ENCODE peak calls at places on chromosomes 11 and 22, in eight cellular contexts. One of them, this sample, is unnamed.

GRCh38 chr11:57763568-57763967 is 2.0 kb downstream of the CTNND1 start:
- DNase-seq in HEK293T: peak; percentile 33
- DNase-seq in amygdala: no peak
- DNase-seq in thoracic aorta: no peak
- DNase-seq in pancreas: no peak
- DNase-seq in ovary: no peak
- DNase-seq in foreskin fibroblast: no peak
- DNase-seq in epithelial cell of prostate: no peak
- DNase-seq in this sample: no peak

GRCh38 chr11:119885067-119885466 is 156.1 kb upstream of the NECTIN1 start:
- DNase-seq in HEK293T: no peak
- DNase-seq in amygdala: no peak
- DNase-seq in thoracic aorta: no peak
- DNase-seq in pancreas: no peak
- DNase-seq in ovary: no peak
- DNase-seq in foreskin fibroblast: no peak
- DNase-seq in epithelial cell of prostate: no peak
- DNase-seq in this sample: no peak

GRCh38 chr22:37309221-37310074 is 27.1 kb downstream of the CYTH4 start:
- DNase-seq in HEK293T: no peak
- DNase-seq in amygdala: no peak
- DNase-seq in thoracic aorta: no peak
- DNase-seq in pancreas: no peak
- DNase-seq in ovary: no peak
- DNase-seq in foreskin fibroblast: no peak
- DNase-seq in epithelial cell of prostate: no peak
- DNase-seq in this sample: no peak

GRCh38 chr22:17785185-17786184 is 11.2 kb upstream of the BID start:
- DNase-seq in HEK293T: peak; percentile 91
- DNase-seq in amygdala: no peak
- DNase-seq in thoracic aorta: no peak
- DNase-seq in pancreas: peak; percentile 68
- DNase-seq in ovary: peak; percentile 39
- DNase-seq in foreskin fibroblast: no peak
- DNase-seq in epithelial cell of prostate: no peak
- DNase-seq in this sample: peak; percentile 46

GRCh38 chr11:46936138-46937110 is at the start of gene CSTPP1:
- DNase-seq in HEK293T: peak; percentile 95
- DNase-seq in amygdala: peak; percentile 67
- DNase-seq in thoracic aorta: peak; percentile 91
- DNase-seq in pancreas: peak; percentile 95
- DNase-seq in ovary: peak; percentile 95
- DNase-seq in foreskin fibroblast: peak; percentile 86
- DNase-seq in epithelial cell of prostate: peak; percentile 64
- DNase-seq in this sample: peak; percentile 86

GRCh38 chr11:132576706-132577105 is 955.6 kb downstream of the OPCML start:
- DNase-seq in HEK293T: no peak
- DNase-seq in amygdala: no peak
- DNase-seq in thoracic aorta: no peak
- DNase-seq in pancreas: no peak
- DNase-seq in ovary: no peak
- DNase-seq in foreskin fibroblast: peak; percentile 71
- DNase-seq in epithelial cell of prostate: no peak
- DNase-seq in this sample: no peak

GRCh38 chr11:18498039-18498438 is 28.7 kb downstream of the TSG101 start:
- DNase-seq in HEK293T: no peak
- DNase-seq in amygdala: no peak
- DNase-seq in thoracic aorta: no peak
- DNase-seq in pancreas: no peak
- DNase-seq in ovary: no peak
- DNase-seq in foreskin fibroblast: no peak
- DNase-seq in epithelial cell of prostate: no peak
- DNase-seq in this sample: no peak

GRCh38 chr11:79485694-79486093 is 44.9 kb upstream of the TENM4 start:
- DNase-seq in HEK293T: no peak
- DNase-seq in amygdala: no peak
- DNase-seq in thoracic aorta: no peak
- DNase-seq in pancreas: no peak
- DNase-seq in ovary: no peak
- DNase-seq in foreskin fibroblast: no peak
- DNase-seq in epithelial cell of prostate: no peak
- DNase-seq in this sample: no peak

GRCh38 chr22:47236718-47237117 is 474.3 kb downstream of the TBC1D22A start:
- DNase-seq in HEK293T: no peak
- DNase-seq in amygdala: no peak
- DNase-seq in thoracic aorta: no peak
- DNase-seq in pancreas: no peak
- DNase-seq in ovary: no peak
- DNase-seq in foreskin fibroblast: no peak
- DNase-seq in epithelial cell of prostate: no peak
- DNase-seq in this sample: no peak

GRCh38 chr22:41857160-41857859 is 24.4 kb downstream of the SREBF2 start:
- DNase-seq in HEK293T: peak; percentile 62
- DNase-seq in amygdala: no peak
- DNase-seq in thoracic aorta: no peak
- DNase-seq in pancreas: no peak
- DNase-seq in ovary: no peak
- DNase-seq in foreskin fibroblast: peak; percentile 76
- DNase-seq in epithelial cell of prostate: peak; percentile 48
- DNase-seq in this sample: peak; percentile 59

GRCh38 chr11:85811624-85812023 is 683 bp upstream of the SYTL2 start:
- DNase-seq in HEK293T: no peak
- DNase-seq in amygdala: no peak
- DNase-seq in thoracic aorta: no peak
- DNase-seq in pancreas: no peak
- DNase-seq in ovary: no peak
- DNase-seq in foreskin fibroblast: no peak
- DNase-seq in epithelial cell of prostate: no peak
- DNase-seq in this sample: no peak

GRCh38 chr22:50016988-50017700 is 4.6 kb upstream of the IL17REL start:
- DNase-seq in HEK293T: no peak
- DNase-seq in amygdala: no peak
- DNase-seq in thoracic aorta: no peak
- DNase-seq in pancreas: no peak
- DNase-seq in ovary: no peak
- DNase-seq in foreskin fibroblast: no peak
- DNase-seq in epithelial cell of prostate: no peak
- DNase-seq in this sample: peak; percentile 60

GRCh38 chr11:94883878-94884277 is 89.5 kb downstream of the CWC15 start:
- DNase-seq in HEK293T: peak; percentile 2
- DNase-seq in amygdala: no peak
- DNase-seq in thoracic aorta: no peak
- DNase-seq in pancreas: no peak
- DNase-seq in ovary: no peak
- DNase-seq in foreskin fibroblast: no peak
- DNase-seq in epithelial cell of prostate: no peak
- DNase-seq in this sample: no peak

GRCh38 chr22:35463231-35463933 is 63.4 kb downstream of the MCM5 start:
- DNase-seq in HEK293T: no peak
- DNase-seq in amygdala: no peak
- DNase-seq in thoracic aorta: no peak
- DNase-seq in pancreas: no peak
- DNase-seq in ovary: no peak
- DNase-seq in foreskin fibroblast: no peak
- DNase-seq in epithelial cell of prostate: no peak
- DNase-seq in this sample: no peak

GRCh38 chr22:41762980-41763779 is 37.3 kb upstream of the CCDC134 start:
- DNase-seq in HEK293T: peak; percentile 71
- DNase-seq in amygdala: no peak
- DNase-seq in thoracic aorta: no peak
- DNase-seq in pancreas: no peak
- DNase-seq in ovary: no peak
- DNase-seq in foreskin fibroblast: no peak
- DNase-seq in epithelial cell of prostate: peak; percentile 53
- DNase-seq in this sample: no peak

GRCh38 chr22:24068377-24068680 is 57.2 kb downstream of the CABIN1 start:
- DNase-seq in HEK293T: no peak
- DNase-seq in amygdala: no peak
- DNase-seq in thoracic aorta: no peak
- DNase-seq in pancreas: no peak
- DNase-seq in ovary: no peak
- DNase-seq in foreskin fibroblast: no peak
- DNase-seq in epithelial cell of prostate: no peak
- DNase-seq in this sample: no peak

GRCh38 chr11:120432056-120433018 is 79.2 kb upstream of the GRIK4 start:
- DNase-seq in HEK293T: no peak
- DNase-seq in amygdala: no peak
- DNase-seq in thoracic aorta: peak; percentile 51
- DNase-seq in pancreas: peak; percentile 55
- DNase-seq in ovary: peak; percentile 35
- DNase-seq in foreskin fibroblast: peak; percentile 96
- DNase-seq in epithelial cell of prostate: peak; percentile 90
- DNase-seq in this sample: peak; percentile 12

This sample was measured in activated CD8-positive, alpha-beta memory T cell treated with anti-CD3 and anti-CD28 coated beads for 4 hours.